ENCODE peak calls at places on chromosome 10, in seven cellular contexts. One of them, this sample, is unnamed.

GRCh38 chr10:103053659-103054581 is 135.8 kb downstream of the CNNM2 start:
- DNase-seq in neuronal stem cell: peak
- DNase-seq in H9: peak
- DNase-seq in H1: peak
- DNase-seq in mesendoderm: peak
- DNase-seq in mesenchymal stem cell: peak
- DNase-seq in trophoblast cell: peak
- DNase-seq in this sample: peak

GRCh38 chr10:28555358-28555757 is 22.4 kb downstream of the WAC start:
- DNase-seq in neuronal stem cell: no peak
- DNase-seq in H9: no peak
- DNase-seq in H1: no peak
- DNase-seq in mesendoderm: peak
- DNase-seq in mesenchymal stem cell: no peak
- DNase-seq in trophoblast cell: no peak
- DNase-seq in this sample: no peak

GRCh38 chr10:86348321-86349210 is 18.0 kb downstream of the GRID1 start:
- DNase-seq in neuronal stem cell: no peak
- DNase-seq in H9: peak
- DNase-seq in H1: no peak
- DNase-seq in mesendoderm: no peak
- DNase-seq in mesenchymal stem cell: no peak
- DNase-seq in trophoblast cell: no peak
- DNase-seq in this sample: no peak

GRCh38 chr10:6973904-6974303 is 393.8 kb upstream of the PRKCQ start:
- DNase-seq in neuronal stem cell: no peak
- DNase-seq in H9: no peak
- DNase-seq in H1: no peak
- DNase-seq in mesendoderm: no peak
- DNase-seq in mesenchymal stem cell: no peak
- DNase-seq in trophoblast cell: no peak
- DNase-seq in this sample: no peak

GRCh38 chr10:103504181-103504783 is 10.8 kb downstream of the NEURL1 start:
- DNase-seq in neuronal stem cell: no peak
- DNase-seq in H9: no peak
- DNase-seq in H1: no peak
- DNase-seq in mesendoderm: peak
- DNase-seq in mesenchymal stem cell: peak
- DNase-seq in trophoblast cell: peak
- DNase-seq in this sample: peak

GRCh38 chr10:102311025-102311420 is 65.7 kb downstream of the GBF1 start:
- DNase-seq in neuronal stem cell: no peak
- DNase-seq in H9: no peak
- DNase-seq in H1: no peak
- DNase-seq in mesendoderm: no peak
- DNase-seq in mesenchymal stem cell: peak
- DNase-seq in trophoblast cell: no peak
- DNase-seq in this sample: peak

GRCh38 chr10:62025901-62026879 is 124.7 kb downstream of the ARID5B start:
- DNase-seq in neuronal stem cell: no peak
- DNase-seq in H9: no peak
- DNase-seq in H1: no peak
- DNase-seq in mesendoderm: no peak
- DNase-seq in mesenchymal stem cell: peak
- DNase-seq in trophoblast cell: peak
- DNase-seq in this sample: peak

GRCh38 chr10:58508316-58508715 is 4.4 kb upstream of the BICC1 start:
- DNase-seq in neuronal stem cell: no peak
- DNase-seq in H9: no peak
- DNase-seq in H1: no peak
- DNase-seq in mesendoderm: no peak
- DNase-seq in mesenchymal stem cell: peak
- DNase-seq in trophoblast cell: peak
- DNase-seq in this sample: peak

GRCh38 chr10:49393757-49394156 is 2.1 kb downstream of the DRGX start:
- DNase-seq in neuronal stem cell: no peak
- DNase-seq in H9: no peak
- DNase-seq in H1: no peak
- DNase-seq in mesendoderm: peak
- DNase-seq in mesenchymal stem cell: no peak
- DNase-seq in trophoblast cell: no peak
- DNase-seq in this sample: no peak

GRCh38 chr10:127612-128432 is 7.4 kb upstream of the ZMYND11 start:
- DNase-seq in neuronal stem cell: no peak
- DNase-seq in H9: no peak
- DNase-seq in H1: no peak
- DNase-seq in mesendoderm: no peak
- DNase-seq in mesenchymal stem cell: no peak
- DNase-seq in trophoblast cell: peak
- DNase-seq in this sample: no peak

GRCh38 chr10:89206402-89207180 is 526 bp downstream of the CH25H start:
- DNase-seq in neuronal stem cell: peak
- DNase-seq in H9: peak
- DNase-seq in H1: peak
- DNase-seq in mesendoderm: no peak
- DNase-seq in mesenchymal stem cell: no peak
- DNase-seq in trophoblast cell: peak
- DNase-seq in this sample: peak

GRCh38 chr10:50396491-50397311 is 145.4 kb upstream of the ASAH2 start:
- DNase-seq in neuronal stem cell: no peak
- DNase-seq in H9: no peak
- DNase-seq in H1: no peak
- DNase-seq in mesendoderm: no peak
- DNase-seq in mesenchymal stem cell: peak
- DNase-seq in trophoblast cell: peak
- DNase-seq in this sample: peak

GRCh38 chr10:13439771-13440708 is 88.8 kb downstream of the BEND7 start:
- DNase-seq in neuronal stem cell: peak
- DNase-seq in H9: peak
- DNase-seq in H1: peak
- DNase-seq in mesendoderm: peak
- DNase-seq in mesenchymal stem cell: peak
- DNase-seq in trophoblast cell: peak
- DNase-seq in this sample: no peak

GRCh38 chr10:128487517-128487916 is 361.3 kb upstream of the MKI67 start:
- DNase-seq in neuronal stem cell: no peak
- DNase-seq in H9: no peak
- DNase-seq in H1: no peak
- DNase-seq in mesendoderm: no peak
- DNase-seq in mesenchymal stem cell: no peak
- DNase-seq in trophoblast cell: no peak
- DNase-seq in this sample: no peak

GRCh38 chr10:108582387-108582786 is 1340.9 kb downstream of the XPNPEP1 start:
- DNase-seq in neuronal stem cell: no peak
- DNase-seq in H9: no peak
- DNase-seq in H1: no peak
- DNase-seq in mesendoderm: peak
- DNase-seq in mesenchymal stem cell: peak
- DNase-seq in trophoblast cell: no peak
- DNase-seq in this sample: no peak

GRCh38 chr10:103951942-103952341 is 15.0 kb upstream of the SLK start:
- DNase-seq in neuronal stem cell: no peak
- DNase-seq in H9: no peak
- DNase-seq in H1: no peak
- DNase-seq in mesendoderm: no peak
- DNase-seq in mesenchymal stem cell: no peak
- DNase-seq in trophoblast cell: no peak
- DNase-seq in this sample: no peak

GRCh38 chr10:79295593-79295992 is 51.7 kb upstream of the PPIF start:
- DNase-seq in neuronal stem cell: no peak
- DNase-seq in H9: no peak
- DNase-seq in H1: no peak
- DNase-seq in mesendoderm: no peak
- DNase-seq in mesenchymal stem cell: peak
- DNase-seq in trophoblast cell: peak
- DNase-seq in this sample: no peak

GRCh38 chr10:15387021-15387420 is 15.9 kb upstream of the FAM171A1 start:
- DNase-seq in neuronal stem cell: no peak
- DNase-seq in H9: no peak
- DNase-seq in H1: no peak
- DNase-seq in mesendoderm: peak
- DNase-seq in mesenchymal stem cell: no peak
- DNase-seq in trophoblast cell: no peak
- DNase-seq in this sample: no peak

GRCh38 chr10:97407211-97407951 is 6.2 kb upstream of the RRP12 start:
- DNase-seq in neuronal stem cell: peak
- DNase-seq in H9: peak
- DNase-seq in H1: peak
- DNase-seq in mesendoderm: peak
- DNase-seq in mesenchymal stem cell: peak
- DNase-seq in trophoblast cell: peak
- DNase-seq in this sample: peak

GRCh38 chr10:124743188-124744046 is 761 bp downstream of the FAM53B start:
- DNase-seq in neuronal stem cell: peak
- DNase-seq in H9: no peak
- DNase-seq in H1: peak
- DNase-seq in mesendoderm: peak
- DNase-seq in mesenchymal stem cell: peak
- DNase-seq in trophoblast cell: peak
- DNase-seq in this sample: no peak

GRCh38 chr10:121486906-121487305 is 111.3 kb downstream of the FGFR2 start:
- DNase-seq in neuronal stem cell: no peak
- DNase-seq in H9: no peak
- DNase-seq in H1: no peak
- DNase-seq in mesendoderm: no peak
- DNase-seq in mesenchymal stem cell: no peak
- DNase-seq in trophoblast cell: no peak
- DNase-seq in this sample: no peak
- H3K23ac ChIP-seq in neuronal stem cell: no peak
- H3K23ac ChIP-seq in H9: no peak
- H3K23ac ChIP-seq in H1: no peak
- H3K23ac ChIP-seq in mesendoderm: no peak
- H3K23ac ChIP-seq in mesenchymal stem cell: no peak
- H3K23ac ChIP-seq in trophoblast cell: no peak
- H3K23ac ChIP-seq in this sample: no peak

GRCh38 chr10:75121322-75121721 is 9.9 kb downstream of the SAMD8 start:
- DNase-seq in neuronal stem cell: no peak
- DNase-seq in H9: no peak
- DNase-seq in H1: no peak
- DNase-seq in mesendoderm: no peak
- DNase-seq in mesenchymal stem cell: no peak
- DNase-seq in trophoblast cell: peak
- DNase-seq in this sample: no peak
- H3K23ac ChIP-seq in neuronal stem cell: no peak
- H3K23ac ChIP-seq in H9: no peak
- H3K23ac ChIP-seq in H1: no peak
- H3K23ac ChIP-seq in mesendoderm: no peak
- H3K23ac ChIP-seq in mesenchymal stem cell: no peak
- H3K23ac ChIP-seq in trophoblast cell: no peak
- H3K23ac ChIP-seq in this sample: no peak

GRCh38 chr10:116044722-116045374 is 228.2 kb downstream of the GFRA1 start:
- DNase-seq in neuronal stem cell: no peak
- DNase-seq in H9: no peak
- DNase-seq in H1: no peak
- DNase-seq in mesendoderm: no peak
- DNase-seq in mesenchymal stem cell: peak
- DNase-seq in trophoblast cell: no peak
- DNase-seq in this sample: no peak
- H3K23ac ChIP-seq in neuronal stem cell: no peak
- H3K23ac ChIP-seq in H9: no peak
- H3K23ac ChIP-seq in H1: no peak
- H3K23ac ChIP-seq in mesendoderm: no peak
- H3K23ac ChIP-seq in mesenchymal stem cell: no peak
- H3K23ac ChIP-seq in trophoblast cell: no peak
- H3K23ac ChIP-seq in this sample: no peak

GRCh38 chr10:132859084-132859855 is 73.3 kb upstream of the NKX6-2 start:
- DNase-seq in neuronal stem cell: no peak
- DNase-seq in H9: peak
- DNase-seq in H1: no peak
- DNase-seq in mesendoderm: no peak
- DNase-seq in mesenchymal stem cell: no peak
- DNase-seq in trophoblast cell: no peak
- DNase-seq in this sample: no peak

GRCh38 chr10:132858121-132859081 is 72.5 kb upstream of the NKX6-2 start:
- DNase-seq in neuronal stem cell: no peak
- DNase-seq in H9: peak
- DNase-seq in H1: peak
- DNase-seq in mesendoderm: no peak
- DNase-seq in mesenchymal stem cell: no peak
- DNase-seq in trophoblast cell: no peak
- DNase-seq in this sample: no peak

GRCh38 chr10:132855889-132856288 is 69.9 kb upstream of the NKX6-2 start:
- DNase-seq in neuronal stem cell: no peak
- DNase-seq in H9: no peak
- DNase-seq in H1: no peak
- DNase-seq in mesendoderm: no peak
- DNase-seq in mesenchymal stem cell: no peak
- DNase-seq in trophoblast cell: no peak
- DNase-seq in this sample: no peak

GRCh38 chr10:132860527-132860926 is 74.6 kb upstream of the NKX6-2 start:
- DNase-seq in neuronal stem cell: no peak
- DNase-seq in H9: peak
- DNase-seq in H1: peak
- DNase-seq in mesendoderm: no peak
- DNase-seq in mesenchymal stem cell: no peak
- DNase-seq in trophoblast cell: no peak
- DNase-seq in this sample: no peak

GRCh38 chr10:132856869-132857524 is 71.0 kb upstream of the NKX6-2 start:
- DNase-seq in neuronal stem cell: no peak
- DNase-seq in H9: peak
- DNase-seq in H1: no peak
- DNase-seq in mesendoderm: no peak
- DNase-seq in mesenchymal stem cell: no peak
- DNase-seq in trophoblast cell: no peak
- DNase-seq in this sample: no peak
- H3K23ac ChIP-seq in neuronal stem cell: no peak
- H3K23ac ChIP-seq in H9: no peak
- H3K23ac ChIP-seq in H1: no peak
- H3K23ac ChIP-seq in mesendoderm: no peak
- H3K23ac ChIP-seq in mesenchymal stem cell: no peak
- H3K23ac ChIP-seq in trophoblast cell: no peak
- H3K23ac ChIP-seq in this sample: no peak

DNA sequence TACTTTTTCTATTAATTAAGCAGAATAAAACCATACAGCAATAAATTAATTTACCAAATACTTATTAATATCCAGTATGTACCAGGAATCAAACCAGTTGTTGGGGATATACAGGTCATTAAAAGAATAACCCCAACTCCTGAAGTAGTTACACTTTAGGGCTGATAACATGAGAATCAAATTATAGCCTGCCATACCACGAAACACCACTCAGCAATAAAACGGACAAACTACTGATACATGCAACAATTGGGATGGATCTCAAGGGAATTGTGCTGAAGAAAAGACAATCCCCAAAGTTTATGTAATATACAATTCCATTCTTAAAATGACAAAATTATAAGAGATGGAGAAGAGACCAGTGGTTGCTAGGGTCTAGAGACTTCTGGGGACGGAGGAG is 22.7 kb downstream of the MCMBP start:
- DNase-seq in neuronal stem cell: no peak
- DNase-seq in H9: no peak
- DNase-seq in H1: no peak
- DNase-seq in mesendoderm: no peak
- DNase-seq in mesenchymal stem cell: no peak
- DNase-seq in trophoblast cell: no peak
- DNase-seq in this sample: no peak
- H3K23ac ChIP-seq in neuronal stem cell: no peak
- H3K23ac ChIP-seq in H9: no peak
- H3K23ac ChIP-seq in H1: no peak
- H3K23ac ChIP-seq in mesendoderm: no peak
- H3K23ac ChIP-seq in mesenchymal stem cell: no peak
- H3K23ac ChIP-seq in trophoblast cell: no peak
- H3K23ac ChIP-seq in this sample: peak

GRCh38 chr10:78292250-78292986 is 258.8 kb downstream of the RPS24 start:
- DNase-seq in neuronal stem cell: no peak
- DNase-seq in H9: no peak
- DNase-seq in H1: no peak
- DNase-seq in mesendoderm: no peak
- DNase-seq in mesenchymal stem cell: no peak
- DNase-seq in trophoblast cell: no peak
- DNase-seq in this sample: no peak
- H3K23ac ChIP-seq in neuronal stem cell: no peak
- H3K23ac ChIP-seq in H9: no peak
- H3K23ac ChIP-seq in H1: no peak
- H3K23ac ChIP-seq in mesendoderm: no peak
- H3K23ac ChIP-seq in mesenchymal stem cell: no peak
- H3K23ac ChIP-seq in trophoblast cell: no peak
- H3K23ac ChIP-seq in this sample: no peak

This sample was measured in IMR-90.